ENCODE peak calls at places on chromosome 19, in four cellular contexts. T, K, M and Y are unnamed samples.

GRCh38 chr19:16153582-16154336 is 10.3 kb downstream of the HSH2D start:
- DNase-seq in T (peak), K (no peak), M (no peak), Y (no peak)

GRCh38 chr19:13181747-13182388 is 31.7 kb downstream of the IER2 start:
- DNase-seq in T (no peak), K (peak), M (peak), Y (peak)

GRCh38 chr19:18718015-18718526 is 34.6 kb downstream of the CRTC1 start:
- DNase-seq in T (no peak), K (no peak), M (no peak), Y (peak)

GRCh38 chr19:12647490-12648071 is 19.0 kb downstream of the MAN2B1 start:
- DNase-seq in T (peak), K (no peak), M (no peak), Y (peak)

GRCh38 chr19:29662604-29663404 is 2.5 kb upstream of the PLEKHF1 start:
- DNase-seq in T (no peak), K (peak), M (peak), Y (peak)

GRCh38 chr19:1156830-1157615 is 17.0 kb downstream of the SBNO2 start:
- DNase-seq in T (no peak), K (peak), M (no peak), Y (no peak)

GRCh38 chr19:57334191-57334590 is 13.9 kb downstream of the ZNF543 start:
- DNase-seq in T (no peak), K (no peak), M (no peak), Y (no peak)

GRCh38 chr19:39997595-39998216 is 846 bp downstream of the ZNF546 start:
- DNase-seq in T (no peak), K (no peak), M (no peak), Y (no peak)

GRCh38 chr19:51366050-51366998 is at the start of gene ETFB:
- DNase-seq in T (peak), K (peak), M (peak), Y (peak)

GRCh38 chr19:51366999-51367564 is 894 bp upstream of the ETFB start:
- DNase-seq in T (peak), K (peak), M (no peak), Y (no peak)

GRCh38 chr19:51367565-51368365 is 1.0 kb downstream of the CLDND2 start:
- DNase-seq in T (peak), K (peak), M (peak), Y (peak)

GRCh38 chr19:51370230-51370629 is 1.4 kb upstream of the CLDND2 start:
- DNase-seq in T (peak), K (no peak), M (no peak), Y (no peak)

DNA sequence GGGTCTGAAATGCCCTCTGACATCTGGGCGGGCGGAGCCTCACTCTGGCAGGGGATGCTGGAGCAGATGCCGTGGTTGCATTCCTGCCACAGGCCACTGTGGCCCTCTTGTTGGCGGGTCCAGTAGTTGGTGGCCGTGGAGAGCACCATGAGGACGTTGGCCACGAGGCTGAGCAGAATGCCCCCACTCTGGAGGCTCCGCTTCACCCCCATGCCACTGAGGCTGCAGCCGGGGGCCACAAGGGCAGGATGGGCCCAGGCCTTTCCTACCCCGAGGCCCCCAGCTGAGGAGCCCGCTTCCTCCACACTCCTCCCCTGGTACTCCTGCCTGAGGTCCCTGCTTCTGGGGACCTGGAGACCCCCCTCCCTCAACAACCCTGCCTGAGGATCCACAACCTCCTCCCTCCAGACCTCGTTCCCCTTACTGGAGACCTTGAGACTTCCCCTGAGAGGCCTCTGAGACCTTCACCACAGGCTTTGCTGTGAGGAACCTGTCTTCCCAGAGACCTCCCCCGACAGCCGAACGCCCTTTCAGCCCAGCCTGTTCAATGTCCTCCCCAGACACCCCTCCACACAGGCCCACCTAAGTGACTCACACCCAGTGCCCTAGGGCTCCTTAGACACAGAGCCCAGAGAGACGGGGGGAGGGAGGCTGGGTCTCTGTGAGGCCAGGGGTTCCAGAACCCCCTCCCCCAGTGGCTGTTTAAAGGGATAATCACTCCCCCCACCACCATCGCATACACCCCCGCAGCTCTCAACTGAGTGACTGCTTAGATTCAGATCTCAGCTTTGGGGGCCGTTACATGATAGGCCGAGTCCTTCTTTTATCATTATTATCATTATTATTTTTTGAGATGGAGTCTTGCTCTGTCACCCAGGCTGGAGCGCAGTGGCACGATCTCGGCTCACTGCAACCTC is at the start of gene CLDND2:
- DNase-seq in T (peak), K (no peak), M (no peak), Y (no peak)
- H3K4me3 ChIP-seq in T (peak), K (peak), M (peak), Y (peak)

DNA sequence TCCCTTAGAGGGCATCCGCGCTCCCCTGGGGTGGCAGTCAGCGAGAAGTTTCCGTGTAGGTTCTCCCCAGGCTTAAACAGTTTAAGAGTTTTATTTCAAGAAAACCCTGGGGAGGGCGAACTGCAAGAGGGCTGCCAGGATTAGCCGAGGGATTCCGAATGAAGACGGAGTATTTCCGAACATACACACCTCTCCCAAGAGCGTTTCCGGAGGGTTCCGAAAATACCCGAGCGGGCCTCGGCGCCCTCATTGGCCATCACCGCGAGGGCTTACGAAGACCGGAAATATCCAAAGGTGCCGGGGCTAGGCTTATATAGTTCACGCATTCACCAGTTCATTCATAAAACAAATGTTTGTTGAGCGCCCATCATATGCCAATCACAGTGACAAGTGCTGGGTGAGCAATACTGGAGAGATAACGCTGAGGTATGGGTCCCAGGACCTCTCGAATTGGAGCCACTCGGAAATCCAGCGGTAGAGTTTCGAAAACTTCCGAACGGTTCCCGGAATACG is 440 bp upstream of the RPL28 start:
- DNase-seq in T (peak), K (peak), M (peak), Y (peak)
- H3K4me3 ChIP-seq in T (peak), K (peak), M (peak), Y (peak)

GRCh38 chr19:38316477-38317067 is 825 bp upstream of the YIF1B start:
- DNase-seq in T (no peak), K (no peak), M (no peak), Y (no peak)
- H3K4me3 ChIP-seq in T (peak), K (peak), M (peak), Y (peak)

GRCh38 chr19:48247212-48247611 is 8.5 kb downstream of the CARD8 start:
- DNase-seq in T (no peak), K (no peak), M (no peak), Y (no peak)

GRCh38 chr19:48246101-48246500 is 9.6 kb downstream of the CARD8 start:
- DNase-seq in T (no peak), K (no peak), M (no peak), Y (no peak)

GRCh38 chr19:48249502-48250014 is 6.2 kb downstream of the CARD8 start:
- DNase-seq in T (peak), K (peak), M (peak), Y (peak)

GRCh38 chr19:48250290-48251025 is 5.3 kb downstream of the CARD8 start:
- DNase-seq in T (peak), K (no peak), M (no peak), Y (no peak)

DNA sequence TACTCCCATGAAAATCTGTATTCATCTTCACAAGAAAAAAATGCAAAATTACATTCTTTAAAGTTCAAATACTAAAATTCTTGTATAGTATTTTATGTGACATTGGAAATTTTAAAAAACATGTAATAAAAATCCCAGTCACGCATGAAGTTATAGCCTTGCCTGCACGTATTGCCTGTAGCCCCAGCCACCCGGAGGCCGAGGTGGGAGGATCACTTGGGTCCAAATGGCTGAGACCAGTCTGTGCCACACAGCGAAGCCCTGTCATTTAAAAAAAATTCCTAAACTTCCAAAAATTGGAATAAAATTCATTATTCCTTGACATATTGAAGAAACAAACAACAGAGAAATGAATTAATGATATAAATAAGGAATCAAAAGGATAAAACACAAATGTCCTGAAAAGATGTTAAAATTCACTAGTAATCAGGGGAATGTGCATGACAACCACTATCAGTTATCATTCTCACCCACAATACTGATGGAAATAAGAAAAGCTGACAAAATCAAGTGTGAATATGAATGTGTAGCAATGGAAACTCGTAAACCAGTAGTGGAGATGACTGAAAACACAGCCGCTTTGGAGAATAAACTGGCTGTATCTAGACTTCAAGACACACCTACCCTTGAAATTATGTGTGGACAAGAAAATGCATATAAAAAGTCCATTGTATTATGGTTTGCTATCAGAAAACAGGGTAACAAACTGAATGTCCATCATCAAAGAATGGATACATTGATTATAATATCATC is 7.5 kb downstream of the CARD8 start:
- DNase-seq in T (no peak), K (no peak), M (no peak), Y (no peak)
- H3K4me3 ChIP-seq in T (no peak), K (peak), M (no peak), Y (no peak)

DNA sequence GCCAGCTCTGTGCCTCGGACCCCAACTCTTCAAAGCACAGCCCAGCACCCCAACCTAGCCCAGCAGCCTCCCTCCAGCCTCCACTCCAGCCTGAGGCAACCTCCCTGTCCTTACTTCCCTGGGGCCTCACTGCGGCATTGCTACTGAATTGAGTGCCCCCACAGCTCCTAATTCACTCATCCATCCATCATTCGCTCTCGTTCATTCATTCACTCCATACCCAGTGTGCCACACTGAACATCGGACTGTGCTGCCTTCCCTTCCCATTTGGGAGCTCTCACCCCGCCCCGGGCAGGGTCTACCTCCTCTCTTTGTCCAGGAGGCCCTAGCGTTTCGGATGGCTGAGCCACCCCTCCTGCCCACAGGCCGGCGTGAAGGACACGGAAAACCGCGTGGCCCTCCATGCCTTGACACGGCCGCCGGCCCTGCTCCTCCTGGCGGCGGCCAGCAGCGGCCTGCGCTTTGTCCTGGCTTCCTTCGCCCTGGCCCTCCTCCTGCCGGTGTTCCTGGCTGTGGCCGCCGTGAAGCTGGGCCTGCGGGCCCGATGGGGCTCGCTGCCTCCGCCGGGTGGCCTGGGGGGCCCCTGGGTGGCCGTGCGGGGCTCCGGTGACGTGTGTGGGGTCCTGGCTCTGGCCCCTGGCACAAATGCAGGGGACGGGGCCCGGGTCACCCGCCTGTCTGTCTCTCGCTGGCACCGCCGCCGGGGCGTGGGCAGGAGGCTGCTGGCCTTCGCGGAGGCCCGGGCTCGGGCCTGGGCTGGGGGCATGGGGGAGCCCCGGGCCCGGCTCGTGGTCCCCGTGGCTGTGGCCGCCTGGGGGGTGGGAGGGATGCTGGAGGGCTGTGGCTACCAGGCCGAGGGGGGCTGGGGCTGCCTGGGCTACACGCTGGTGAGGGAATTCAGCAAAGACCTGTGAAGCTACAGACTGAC is 1.3 kb downstream of the NAT14 start:
- DNase-seq in T (no peak), K (no peak), M (no peak), Y (no peak)
- H3K4me3 ChIP-seq in T (peak), K (peak), M (peak), Y (peak)

GRCh38 chr19:21587549-21587948 is 82.1 kb downstream of the ZNF429 start:
- DNase-seq in T (peak), K (no peak), M (no peak), Y (no peak)

GRCh38 chr19:21588202-21588601 is 82.8 kb downstream of the ZNF429 start:
- DNase-seq in T (peak), K (no peak), M (no peak), Y (no peak)

GRCh38 chr19:21585491-21585890 is 80.1 kb downstream of the ZNF429 start:
- DNase-seq in T (no peak), K (no peak), M (no peak), Y (no peak)

GRCh38 chr19:21587117-21587461 is 81.7 kb downstream of the ZNF429 start:
- DNase-seq in T (no peak), K (peak), M (no peak), Y (no peak)

GRCh38 chr19:21586341-21587116 is 81.1 kb downstream of the ZNF429 start:
- DNase-seq in T (no peak), K (no peak), M (no peak), Y (no peak)
- H3K4me3 ChIP-seq in T (no peak), K (peak), M (no peak), Y (peak)

GRCh38 chr19:46821512-46822359 is 28.9 kb downstream of the AP2S1 start:
- DNase-seq in T (peak), K (no peak), M (no peak), Y (no peak)
- H3K4me3 ChIP-seq in T (no peak), K (no peak), M (no peak), Y (no peak)

GRCh38 chr19:10580979-10581631 is 6.0 kb downstream of the AP1M2 start:
- DNase-seq in T (peak), K (peak), M (peak), Y (peak)
- H3K4me3 ChIP-seq in T (no peak), K (peak), M (no peak), Y (no peak)